ENCODE peak calls at places on chromosomes 16 and 17, in four cellular contexts. V is heart left ventricle, U is GM23248, H is amygdala. E is an unnamed sample.

GRCh38 chr16:17556276-17557052 is 85.7 kb upstream of the XYLT1 start:
- DNase-seq in H (no peak), U (peak), V (no peak), E (peak)

GRCh38 chr16:53726625-53727024 is 22.7 kb downstream of the FTO start:
- DNase-seq in U (no peak), H (no peak), V (no peak), E (no peak)

GRCh38 chr16:58393138-58393504 is 850 bp downstream of the GINS3 start:
- DNase-seq in H (no peak), U (peak), V (no peak), E (peak)

GRCh38 chr17:83193336-83194188 is 114.2 kb downstream of the METRNL start:
- DNase-seq in H (no peak), V (peak), U (peak), E (peak)

GRCh38 chr16:66372898-66373155 is 6.3 kb downstream of the CDH5 start:
- DNase-seq in V (no peak), H (no peak), U (no peak), E (no peak)

GRCh38 chr16:85369741-85370528 is 243.2 kb upstream of the GSE1 start:
- DNase-seq in U (peak), V (no peak), H (peak), E (peak)

GRCh38 chr16:28040039-28040438 is 23.5 kb downstream of the GSG1L start:
- DNase-seq in U (no peak), V (no peak), H (no peak), E (no peak)

GRCh38 chr17:77475012-77475976 is 334.5 kb downstream of the SEC14L1 start:
- DNase-seq in U (peak), H (no peak), V (no peak), E (no peak)

GRCh38 chr16:85908444-85908843 is 9.5 kb downstream of the IRF8 start:
- DNase-seq in U (no peak), H (no peak), V (no peak), E (peak)

GRCh38 chr16:1071561-1072225 is 854 bp upstream of the SSTR5 start:
- DNase-seq in H (no peak), V (no peak), U (no peak), E (no peak)

GRCh38 chr17:38467491-38467890 is 39.2 kb downstream of the ARHGAP23 start:
- DNase-seq in U (no peak), V (no peak), H (no peak), E (no peak)

GRCh38 chr17:50063516-50064252 is 7.8 kb downstream of the ITGA3 start:
- DNase-seq in U (peak), H (no peak), V (no peak), E (no peak)

GRCh38 chr16:58105619-58106018 is 23.6 kb downstream of the CFAP20 start:
- DNase-seq in V (no peak), U (peak), H (no peak), E (peak)

GRCh38 chr16:75460441-75460840 is 4.0 kb downstream of the TMEM170A start:
- DNase-seq in H (no peak), V (no peak), U (peak), E (no peak)

GRCh38 chr17:57948555-57949420 is 6.4 kb downstream of the CUEDC1 start:
- DNase-seq in H (no peak), U (peak), V (peak), E (peak)

GRCh38 chr17:39618252-39618913 is 8.4 kb upstream of the PPP1R1B start:
- DNase-seq in U (peak), H (no peak), V (no peak), E (no peak)

GRCh38 chr17:80612997-80613731 is 68.5 kb downstream of the RPTOR start:
- DNase-seq in V (no peak), U (no peak), H (no peak), E (no peak)

GRCh38 chr16:27430923-27431484 is 29.0 kb downstream of the IL21R start:
- DNase-seq in U (peak), V (no peak), H (no peak), E (peak)

GRCh38 chr16:69321080-69321479 is 9.3 kb downstream of the PDF start:
- DNase-seq in V (no peak), U (no peak), H (no peak), E (no peak)

GRCh38 chr16:56630134-56630533 is 2.3 kb upstream of the MT1M start:
- DNase-seq in H (no peak), U (no peak), V (no peak), E (no peak)

GRCh38 chr16:70576431-70577255 is 53.0 kb downstream of the SF3B3 start:
- DNase-seq in V (no peak), H (no peak), U (peak), E (peak)

GRCh38 chr17:55674107-55674506 is 48.6 kb downstream of the TMEM100 start:
- DNase-seq in U (peak), V (no peak), H (no peak), E (peak)

GRCh38 chr16:63808730-63809129 is 1313.1 kb downstream of the CDH11 start:
- DNase-seq in H (no peak), U (no peak), V (no peak), E (no peak)

GRCh38 chr17:15942207-15942833 is 2.6 kb upstream of the ADORA2B start:
- DNase-seq in U (peak), H (no peak), V (no peak), E (peak)

GRCh38 chr17:33725675-33726271 is 432.7 kb upstream of the ASIC2 start:
- DNase-seq in V (peak), U (peak), H (no peak), E (peak)

GRCh38 chr16:4498546-4499195 is 22.5 kb downstream of the HMOX2 start:
- DNase-seq in U (no peak), H (no peak), V (no peak), E (no peak)

GRCh38 chr17:7308625-7309433 is 1.4 kb downstream of the EIF5A start:
- DNase-seq in V (peak), H (peak), U (peak), E (peak)

GRCh38 chr16:1953734-1954133 is 755 bp downstream of the RPL3L start:
- DNase-seq in H (no peak), U (no peak), V (no peak), E (no peak)

GRCh38 chr17:58119491-58119890 is 28.7 kb upstream of the OR4D1 start:
- DNase-seq in H (no peak), V (no peak), U (no peak), E (no peak)

GRCh38 chr16:67104061-67104460 is 5.7 kb upstream of the PHAF1 start:
- DNase-seq in U (peak), V (no peak), H (no peak), E (peak)

GRCh38 chr17:77235370-77236080 is 94.8 kb downstream of the SEC14L1 start:
- DNase-seq in H (no peak), U (peak), V (peak), E (peak)

GRCh38 chr16:84571010-84571409 is 46.9 kb downstream of the COTL1 start:
- DNase-seq in V (no peak), H (no peak), U (no peak), E (no peak)

GRCh38 chr17:14205992-14206461 is 30.6 kb downstream of the CDRT15 start:
- DNase-seq in U (no peak), H (no peak), V (peak), E (no peak)

GRCh38 chr17:57541472-57542394 is 203.4 kb downstream of the CCDC182 start:
- DNase-seq in V (peak), U (no peak), H (peak), E (no peak)

GRCh38 chr17:44203731-44204452 is 4.2 kb upstream of the ATXN7L3 start:
- DNase-seq in U (peak), H (peak), V (no peak), E (peak)

GRCh38 chr16:10961231-10961630 is 16.9 kb downstream of the CLEC16A start:
- DNase-seq in U (peak), V (peak), H (no peak), E (no peak)

GRCh38 chr16:74448990-74449389 is 27.7 kb upstream of the CLEC18B start:
- DNase-seq in U (peak), H (no peak), V (peak), E (peak)

GRCh38 chr17:48113201-48113676 is 5.7 kb downstream of the SNX11 start:
- DNase-seq in H (no peak), V (no peak), U (no peak), E (peak)